ENCODE peak calls at places on chromosomes 2 and 18, in ten cellular contexts. W is activated CD8-positive, alpha-beta memory T cell treated with anti-CD3 and anti-CD28 coated beads for 24 hours; V is mesothelial cell of epicardium; S is AG08395; K is ACHN; E is iPS-NIHi11; R is effector memory CD8-positive, alpha-beta T cell; D is activated T-cell treated with anti-CD3 and anti-CD28 coated beads for 24 hours; U is EL; B is CD4-positive, alpha-beta T cell. O is an unnamed sample.

GRCh38 chr2:166375736-166376487 is at the start of gene SCN9A:
- DNase-seq in D (no peak), V (peak; percentile 50), W (peak; percentile 60), K (peak; percentile 95), U (peak; percentile 90), R (no peak), E (peak; percentile 86), S (peak; percentile 53), B (no peak), O (peak; percentile 83)

GRCh38 chr18:7754725-7755181 is 187.6 kb downstream of the PTPRM start:
- DNase-seq in K (no peak), E (no peak), S (no peak), U (no peak), B (no peak), W (no peak), R (no peak), D (no peak), V (no peak), O (peak; percentile 14)

GRCh38 chr2:208101716-208102631 is 22.4 kb downstream of the CRYGD start:
- DNase-seq in S (peak; percentile 26), K (peak; percentile 44), W (no peak), U (peak; percentile 6), R (no peak), E (peak; percentile 38), B (no peak), V (no peak), D (no peak), O (peak; percentile 6)

GRCh38 chr2:176589287-176589686 is 320.0 kb downstream of the MTX2 start:
- DNase-seq in V (no peak), B (no peak), S (no peak), U (no peak), D (no peak), K (no peak), E (no peak), W (no peak), R (no peak), O (no peak)

GRCh38 chr2:144470819-144471218 is 49.1 kb downstream of the ZEB2 start:
- DNase-seq in B (no peak), D (no peak), K (no peak), U (no peak), V (no peak), E (no peak), W (no peak), S (no peak), R (no peak), O (no peak)

GRCh38 chr2:96899084-96899735 is 29.3 kb upstream of the SEMA4C start:
- DNase-seq in E (no peak), K (peak; percentile 86), R (no peak), B (no peak), U (peak; percentile 14), S (peak; percentile 40), V (no peak), D (no peak), W (no peak), O (peak; percentile 10)

GRCh38 chr2:73081181-73081671 is 9.7 kb upstream of the SFXN5 start:
- DNase-seq in S (no peak), R (no peak), V (no peak), B (no peak), E (peak; percentile 66), U (no peak), D (no peak), K (no peak), W (no peak), O (no peak)

GRCh38 chr18:48839819-48840490 is 110.8 kb downstream of the SMAD7 start:
- DNase-seq in E (no peak), R (no peak), S (no peak), U (no peak), V (no peak), W (no peak), B (no peak), D (no peak), K (no peak), O (no peak)

GRCh38 chr2:8994386-8994785 is 9.1 kb downstream of the MBOAT2 start:
- DNase-seq in U (no peak), E (no peak), D (no peak), K (no peak), S (no peak), W (no peak), R (no peak), B (no peak), V (no peak), O (no peak)

GRCh38 chr2:166148811-166149400 is 21.1 kb upstream of the SCN1A start:
- DNase-seq in E (no peak), V (no peak), D (no peak), B (no peak), K (no peak), W (no peak), U (no peak), R (no peak), S (no peak), O (no peak)

GRCh38 chr18:54740146-54740844 is 88.0 kb upstream of the RAB27B start:
- DNase-seq in D (no peak), S (no peak), E (no peak), V (no peak), R (no peak), W (no peak), K (no peak), U (peak; percentile 56), B (no peak), O (peak; percentile 67)

GRCh38 chr2:146807568-146808168 is 1037.2 kb upstream of the ACVR2A start:
- DNase-seq in K (no peak), B (no peak), S (no peak), D (no peak), V (no peak), R (no peak), E (no peak), U (no peak), W (no peak), O (no peak)

GRCh38 chr2:200252661-200253067 is 53.8 kb upstream of the SPATS2L start:
- DNase-seq in U (peak; percentile 67), S (peak; percentile 86), V (no peak), K (no peak), D (no peak), E (no peak), B (no peak), W (no peak), R (no peak), O (peak; percentile 90)

GRCh38 chr2:43427032-43427424 is 168.8 kb downstream of the THADA start:
- DNase-seq in R (no peak), E (no peak), K (no peak), B (no peak), U (no peak), V (no peak), S (no peak), D (no peak), W (no peak), O (no peak)

GRCh38 chr2:29663266-29663665 is 258.1 kb downstream of the ALK start:
- DNase-seq in V (no peak), B (no peak), U (peak; percentile 55), R (no peak), D (no peak), E (no peak), K (no peak), S (peak; percentile 52), W (no peak), O (peak; percentile 21)

GRCh38 chr2:231923951-231924888 is 2.0 kb downstream of the NPPC start:
- DNase-seq in B (no peak), V (no peak), E (no peak), D (no peak), U (no peak), S (no peak), R (no peak), W (no peak), K (no peak), O (no peak)

GRCh38 chr2:27162151-27163121 is 13.6 kb downstream of the TCF23 start:
- DNase-seq in B (no peak), V (no peak), W (no peak), K (no peak), U (peak; percentile 45), S (no peak), E (no peak), R (no peak), D (no peak), O (peak; percentile 55)

GRCh38 chr2:128775401-128776285 is 457.0 kb upstream of the HS6ST1 start:
- DNase-seq in U (no peak), V (no peak), R (no peak), W (peak; percentile 19), K (no peak), D (no peak), E (no peak), B (no peak), S (no peak), O (no peak)

GRCh38 chr2:23760746-23761145 is 166.2 kb downstream of the ATAD2B start:
- DNase-seq in K (peak; percentile 46), U (peak; percentile 41), B (no peak), E (no peak), D (no peak), S (peak; percentile 19), R (no peak), V (no peak), W (no peak), O (peak; percentile 61)

GRCh38 chr2:174568425-174568824 is 29.2 kb downstream of the WIPF1 start:
- DNase-seq in W (no peak), R (no peak), S (no peak), V (no peak), E (no peak), U (no peak), B (no peak), K (no peak), D (no peak), O (no peak)

GRCh38 chr2:3305952-3306351 is 71.7 kb downstream of the EIPR1 start:
- DNase-seq in D (no peak), V (no peak), R (no peak), K (no peak), W (no peak), B (no peak), S (no peak), E (no peak), U (no peak), O (no peak)

GRCh38 chr2:216596234-216596985 is 36.8 kb upstream of the IGFBP2 start:
- DNase-seq in W (no peak), D (no peak), U (peak; percentile 90), K (no peak), R (no peak), V (no peak), S (peak; percentile 80), E (no peak), B (no peak), O (peak; percentile 95)

GRCh38 chr2:67295851-67296250 is 101.3 kb upstream of the ETAA1 start:
- DNase-seq in B (no peak), S (no peak), U (no peak), K (no peak), D (no peak), R (no peak), V (no peak), E (no peak), W (no peak), O (peak; percentile 33)

GRCh38 chr2:31347788-31348187 is 66.8 kb downstream of the XDH start:
- DNase-seq in K (no peak), V (no peak), W (no peak), E (no peak), R (no peak), S (peak; percentile 82), B (no peak), D (no peak), U (peak; percentile 88), O (peak; percentile 90)

GRCh38 chr2:69563021-69563420 is 80.5 kb downstream of the AAK1 start:
- DNase-seq in W (no peak), B (no peak), R (no peak), E (no peak), V (no peak), U (no peak), K (no peak), D (no peak), S (no peak), O (no peak)

GRCh38 chr2:67898605-67899004 is 164.2 kb downstream of the C1D start:
- DNase-seq in K (no peak), E (no peak), B (no peak), S (peak; percentile 60), U (no peak), W (no peak), V (no peak), R (no peak), D (no peak), O (peak; percentile 36)

O was measured in EH.